ENCODE peak calls at places on chromosomes 6 and 20, in six cellular contexts. W is ovary, F is adrenal gland, J is tibial nerve, A is A549, B is Peyer's patch. S is an unnamed sample.

GRCh38 chr6:34065470-34066283 is 80.2 kb downstream of the GRM4 start:
- DNase-seq in W (no peak), F (no peak), J (no peak), A (no peak), B (no peak), S (no peak)

GRCh38 chr6:142015011-142015410 is 117.7 kb upstream of the GJE1 start:
- DNase-seq in W (no peak), F (no peak), J (no peak), A (no peak), B (no peak), S (no peak)

GRCh38 chr20:37323985-37324384 is 22.0 kb upstream of the SRC start:
- DNase-seq in W (no peak), F (no peak), J (no peak), A (no peak), B (no peak), S (no peak)

GRCh38 chr6:48486876-48487275 is 375.9 kb upstream of the PTCHD4 start:
- DNase-seq in W (no peak), F (no peak), J (no peak), A (no peak), B (no peak), S (peak)

GRCh38 chr6:109477725-109478124 is 5.3 kb downstream of the ZBTB24 start:
- DNase-seq in W (no peak), F (no peak), J (no peak), A (no peak), B (no peak), S (no peak)

GRCh38 chr20:41232971-41233926 is 84.3 kb downstream of the ZHX3 start:
- DNase-seq in W (no peak), F (no peak), J (no peak), A (peak), B (no peak), S (peak)

GRCh38 chr6:127578900-127579299 is 1.9 kb downstream of the C6orf58 start:
- DNase-seq in W (no peak), F (no peak), J (no peak), A (no peak), B (no peak), S (no peak)

GRCh38 chr6:15365273-15365687 is 119.4 kb downstream of the JARID2 start:
- DNase-seq in W (peak), F (peak), J (peak), A (peak), B (peak), S (no peak)

GRCh38 chr20:58651548-58651822 is 402 bp downstream of the STX16 start:
- DNase-seq in W (peak), F (no peak), J (no peak), A (no peak), B (no peak), S (no peak)

GRCh38 chr20:58650181-58650775 is 805 bp upstream of the STX16 start:
- DNase-seq in W (peak), F (peak), J (no peak), A (no peak), B (peak), S (no peak)

GRCh38 chr20:58651823-58652605 is 931 bp downstream of the STX16 start:
- DNase-seq in W (no peak), F (peak), J (no peak), A (peak), B (peak), S (peak)

GRCh38 chr20:58649288-58650180 is 1.5 kb upstream of the STX16 start:
- DNase-seq in W (no peak), F (peak), J (no peak), A (no peak), B (peak), S (no peak)

DNA sequence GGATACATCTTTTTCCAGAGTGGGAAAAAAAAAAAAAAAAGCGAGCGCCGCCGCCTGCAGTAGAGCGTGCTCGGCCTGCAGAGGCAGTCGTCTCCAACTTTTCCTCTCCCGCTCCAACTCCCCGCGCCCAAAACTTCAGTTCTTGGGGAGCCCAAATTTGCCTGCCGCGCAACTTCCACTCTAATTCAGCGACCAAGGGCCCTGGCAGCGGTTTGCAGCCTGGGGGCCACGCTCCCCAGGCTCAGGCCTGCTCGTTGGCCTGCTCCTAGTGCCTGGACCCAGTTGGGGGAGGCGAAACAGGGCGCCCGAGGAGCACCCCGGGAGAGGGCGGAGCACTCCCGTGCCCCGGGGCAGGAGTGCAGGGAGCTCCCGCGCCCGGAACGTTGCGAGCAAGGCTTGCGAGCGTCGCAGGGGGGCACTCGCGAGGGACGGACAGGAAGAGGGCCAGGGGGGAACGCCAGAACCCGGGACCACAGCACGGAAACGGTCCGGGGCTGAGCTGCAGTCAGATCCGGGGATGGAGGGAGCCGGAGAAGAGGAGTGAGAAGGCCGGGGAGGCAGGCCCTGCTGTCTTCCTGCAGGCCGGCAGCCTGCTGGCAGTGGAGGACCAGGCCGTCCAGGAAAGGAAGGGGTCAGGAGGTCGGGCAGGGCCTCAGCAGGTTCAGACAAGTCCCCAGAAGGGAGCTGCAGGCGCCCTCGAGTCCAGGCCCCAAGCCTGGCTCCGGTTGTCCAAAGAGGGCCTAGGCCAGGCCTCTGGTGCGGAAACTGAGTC is at the start of gene STX16:
- DNase-seq in W (peak), F (peak), J (peak), A (peak), B (peak), S (peak)
- TF ChIP-seq POLR2A in W (peak), F (peak), J (peak), A (peak), B (peak), S (peak)

GRCh38 chr20:59308493-59309201 is 8.2 kb downstream of the EDN3 start:
- DNase-seq in W (no peak), F (no peak), J (no peak), A (no peak), B (peak), S (no peak)
- TF ChIP-seq POLR2A in W (no peak), F (no peak), J (no peak), A (no peak), B (no peak), S (no peak)

DNA sequence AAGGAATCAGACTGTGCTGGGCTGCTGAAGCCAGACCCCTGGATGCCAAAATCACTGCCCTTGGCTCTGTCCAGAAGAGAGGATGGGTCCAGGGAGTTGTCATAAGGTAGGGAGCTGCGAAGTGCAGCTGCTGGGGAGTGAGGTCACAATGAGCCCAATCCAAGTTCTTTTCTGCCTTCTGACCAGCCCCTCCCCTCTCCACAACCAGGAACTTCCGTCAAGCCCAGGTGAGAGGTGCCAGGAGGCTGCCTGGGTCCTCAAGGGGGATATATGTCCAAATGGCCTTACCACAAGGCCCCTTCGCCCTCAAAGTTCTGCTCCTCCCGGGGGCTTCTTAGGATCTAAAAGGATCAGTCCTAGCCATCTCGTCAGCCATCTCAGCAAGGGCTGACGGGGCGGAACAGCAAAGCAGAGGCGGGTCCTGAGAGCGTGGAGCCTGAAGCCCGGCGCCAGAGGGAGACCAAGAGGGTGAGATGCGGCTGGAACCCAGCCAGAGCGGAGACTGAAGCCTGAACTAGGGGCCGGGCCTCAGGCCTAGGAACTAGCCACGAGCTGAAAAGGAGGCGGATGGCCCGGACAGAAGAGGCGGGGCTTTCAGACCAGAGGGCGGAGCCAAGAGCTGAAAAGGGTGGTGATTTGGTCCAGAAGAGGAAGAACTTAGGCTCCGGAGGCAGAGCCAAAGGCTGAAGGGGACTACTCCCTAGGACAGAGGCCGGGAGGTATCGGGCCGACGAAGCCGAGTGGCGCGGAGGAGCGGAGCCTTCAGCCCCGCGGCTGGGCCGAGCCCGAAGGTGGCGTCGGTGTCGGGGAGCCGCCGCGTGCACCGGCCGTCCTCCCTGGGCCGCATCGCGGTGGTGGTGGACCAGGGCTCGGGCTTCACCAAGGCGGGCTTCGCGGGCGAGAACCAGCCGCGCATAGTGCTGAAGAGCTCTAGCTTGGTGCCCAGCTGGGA is at the start of gene ACTL10:
- DNase-seq in W (peak), F (peak), J (peak), A (no peak), B (peak), S (no peak)
- TF ChIP-seq POLR2A in W (peak), F (peak), J (peak), A (no peak), B (peak), S (no peak)

DNA sequence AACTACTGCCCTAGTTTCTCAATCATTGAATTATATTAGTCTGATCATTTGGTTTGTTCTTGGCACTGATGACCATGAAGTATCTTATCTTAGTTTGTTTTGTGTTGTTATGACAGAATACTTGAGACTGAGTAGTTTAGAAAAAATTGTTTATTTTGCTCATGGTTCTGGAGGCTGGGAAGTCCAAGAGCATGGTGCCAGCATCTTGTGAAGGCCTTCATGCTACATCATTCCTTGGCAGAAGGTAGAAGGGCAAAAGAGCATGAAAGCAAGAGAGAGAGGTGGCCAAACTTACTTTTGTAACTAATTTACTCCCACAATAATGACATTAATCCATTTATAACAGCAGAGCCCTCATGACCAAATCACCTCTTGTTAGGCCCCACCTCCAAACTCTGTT is 40.1 kb upstream of the ANKEF1 start:
- DNase-seq in W (no peak), F (no peak), J (no peak), A (no peak), B (no peak), S (no peak)
- TF ChIP-seq POLR2A in W (no peak), F (no peak), J (no peak), A (no peak), B (no peak), S (no peak)

GRCh38 chr6:30555428-30556005 is 772 bp downstream of the GNL1 start:
- DNase-seq in W (peak), F (peak), J (peak), A (no peak), B (peak), S (no peak)

GRCh38 chr6:30556964-30557682 is at the start of gene PRR3:
- DNase-seq in W (peak), F (peak), J (peak), A (peak), B (peak), S (peak)

GRCh38 chr6:30556714-30556963 is 350 bp upstream of the GNL1 start:
- DNase-seq in W (peak), F (peak), J (peak), A (no peak), B (no peak), S (no peak)

GRCh38 chr6:30554962-30555361 is 1.3 kb downstream of the GNL1 start:
- DNase-seq in W (no peak), F (no peak), J (no peak), A (no peak), B (no peak), S (no peak)

GRCh38 chr6:30556006-30556713 is at the start of gene GNL1:
- DNase-seq in W (peak), F (peak), J (peak), A (peak), B (peak), S (peak)
- TF ChIP-seq POLR2A in W (peak), F (peak), J (peak), A (no peak), B (peak), S (peak)

GRCh38 chr6:7725412-7725811 is 487 bp upstream of the BMP6 start:
- DNase-seq in W (no peak), F (no peak), J (no peak), A (no peak), B (no peak), S (no peak)

GRCh38 chr6:7726416-7727149 is 684 bp downstream of the BMP6 start:
- DNase-seq in W (no peak), F (no peak), J (no peak), A (peak), B (no peak), S (no peak)

GRCh38 chr6:7727951-7728854 is 2.3 kb downstream of the BMP6 start:
- DNase-seq in W (no peak), F (peak), J (no peak), A (peak), B (no peak), S (no peak)

GRCh38 chr6:7727150-7727950 is 1.5 kb downstream of the BMP6 start:
- DNase-seq in W (no peak), F (no peak), J (no peak), A (peak), B (no peak), S (no peak)

GRCh38 chr6:7725849-7726415 is at the start of gene BMP6:
- DNase-seq in W (peak), F (peak), J (peak), A (peak), B (peak), S (peak)
- TF ChIP-seq POLR2A in W (no peak), F (no peak), J (peak), A (peak), B (no peak), S (no peak)

GRCh38 chr20:18566892-18567738 is at the start of gene SMIM26:
- DNase-seq in W (peak), F (peak), J (peak), A (peak), B (peak), S (peak)
- TF ChIP-seq POLR2A in W (peak), F (peak), J (peak), A (peak), B (peak), S (peak)

GRCh38 chr20:33716498-33716897 is 3.6 kb downstream of the PXMP4 start:
- DNase-seq in W (no peak), F (no peak), J (no peak), A (no peak), B (no peak), S (no peak)

GRCh38 chr20:33719277-33719988 is 677 bp downstream of the PXMP4 start:
- DNase-seq in W (no peak), F (no peak), J (no peak), A (no peak), B (no peak), S (no peak)

GRCh38 chr20:33721391-33722140 is 1.5 kb upstream of the PXMP4 start:
- DNase-seq in W (no peak), F (no peak), J (no peak), A (no peak), B (no peak), S (no peak)

GRCh38 chr20:33724439-33725094 is 4.5 kb upstream of the PXMP4 start:
- DNase-seq in W (no peak), F (no peak), J (no peak), A (no peak), B (no peak), S (no peak)

GRCh38 chr20:33719989-33720709 is at the start of gene PXMP4:
- DNase-seq in W (peak), F (peak), J (peak), A (peak), B (peak), S (peak)
- TF ChIP-seq POLR2A in W (no peak), F (no peak), J (peak), A (peak), B (peak), S (peak)

GRCh38 chr20:62238569-62239277 is 402 bp downstream of the OSBPL2 start:
- DNase-seq in W (no peak), F (no peak), J (no peak), A (no peak), B (peak), S (peak)

GRCh38 chr20:62239278-62239879 is 1.1 kb downstream of the OSBPL2 start:
- DNase-seq in W (peak), F (peak), J (no peak), A (no peak), B (peak), S (no peak)

GRCh38 chr20:62236674-62236996 is 1.7 kb upstream of the OSBPL2 start:
- DNase-seq in W (no peak), F (no peak), J (no peak), A (no peak), B (no peak), S (no peak)

GRCh38 chr20:62236997-62237771 is 1.1 kb upstream of the OSBPL2 start:
- DNase-seq in W (no peak), F (no peak), J (no peak), A (no peak), B (no peak), S (no peak)

DNA sequence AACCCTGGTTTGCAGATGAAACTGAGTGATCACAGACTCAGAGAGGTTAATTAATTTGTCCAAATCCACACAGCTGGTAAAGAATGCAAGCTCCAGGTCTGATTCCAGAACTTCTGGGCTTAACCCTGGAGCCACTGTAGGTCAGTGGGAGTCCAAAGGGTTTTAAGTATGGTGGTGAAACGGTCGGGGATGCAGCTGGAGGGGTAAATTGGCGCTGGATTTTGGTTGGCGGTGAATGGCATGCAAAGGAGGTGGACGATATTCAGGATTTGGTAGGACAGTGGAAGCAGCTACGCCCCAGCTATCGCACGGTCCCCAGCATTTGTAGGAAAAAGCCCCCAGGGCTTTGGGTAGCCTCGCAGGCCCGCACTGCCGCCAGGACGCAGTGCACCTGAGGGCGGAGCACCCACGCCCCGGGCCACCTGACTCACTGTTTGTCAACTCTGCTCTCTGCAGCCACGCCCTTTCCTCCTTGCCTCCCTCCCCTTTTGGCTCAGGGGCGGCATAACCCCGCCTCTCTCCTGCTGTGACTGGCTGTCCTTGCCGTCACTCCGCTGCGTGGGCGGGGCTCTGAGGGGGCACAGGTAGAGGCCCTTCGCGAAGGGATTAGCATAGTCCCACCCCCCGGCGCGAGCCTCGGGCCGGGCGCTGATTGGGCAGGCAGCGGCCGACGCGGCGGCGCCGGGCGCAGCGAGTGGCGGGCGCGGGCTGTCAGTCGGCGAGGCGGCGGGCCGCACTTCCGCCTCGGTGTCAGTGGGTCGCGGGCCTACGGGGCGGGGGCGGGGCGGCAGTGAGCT is at the start of gene OSBPL2:
- DNase-seq in W (peak), F (peak), J (peak), A (peak), B (peak), S (peak)
- TF ChIP-seq POLR2A in W (no peak), F (no peak), J (peak), A (no peak), B (peak), S (peak)